ENCODE peak calls at places on chromosomes 3 and 15, in nine cellular contexts. One of them, this sample, is unnamed.
A peak's percentile ranks its signal among the peaks of the same experiment; 100 is the strongest.

GRCh38 chr3:171801738-171802600 is 8.3 kb downstream of the PLD1 start:
- DNase-seq in MG63: no peak
- DNase-seq in thoracic aorta: no peak
- DNase-seq in vagina: no peak
- DNase-seq in transverse colon: no peak
- DNase-seq in naive thymus-derived CD4-positive, alpha-beta T cell: no peak
- DNase-seq in CD8-positive, alpha-beta T cell: no peak
- DNase-seq in small intestine: no peak
- DNase-seq in fibroblast of mammary gland: peak; percentile 97
- DNase-seq in this sample: peak; percentile 93

GRCh38 chr3:127970966-127971592 is 56.0 kb downstream of the KBTBD12 start:
- DNase-seq in MG63: peak; percentile 31
- DNase-seq in thoracic aorta: no peak
- DNase-seq in vagina: no peak
- DNase-seq in transverse colon: peak; percentile 29
- DNase-seq in naive thymus-derived CD4-positive, alpha-beta T cell: no peak
- DNase-seq in CD8-positive, alpha-beta T cell: no peak
- DNase-seq in small intestine: peak; percentile 56
- DNase-seq in fibroblast of mammary gland: peak; percentile 62
- DNase-seq in this sample: no peak

GRCh38 chr3:137110392-137110996 is 152.7 kb downstream of the IL20RB start:
- DNase-seq in MG63: no peak
- DNase-seq in thoracic aorta: no peak
- DNase-seq in vagina: no peak
- DNase-seq in transverse colon: no peak
- DNase-seq in naive thymus-derived CD4-positive, alpha-beta T cell: no peak
- DNase-seq in CD8-positive, alpha-beta T cell: no peak
- DNase-seq in small intestine: peak; percentile 19
- DNase-seq in fibroblast of mammary gland: peak; percentile 35
- DNase-seq in this sample: no peak

GRCh38 chr3:113275876-113276580 is 64.7 kb downstream of the BOC start:
- DNase-seq in MG63: no peak
- DNase-seq in thoracic aorta: no peak
- DNase-seq in vagina: no peak
- DNase-seq in transverse colon: peak; percentile 26
- DNase-seq in naive thymus-derived CD4-positive, alpha-beta T cell: no peak
- DNase-seq in CD8-positive, alpha-beta T cell: no peak
- DNase-seq in small intestine: no peak
- DNase-seq in fibroblast of mammary gland: peak; percentile 78
- DNase-seq in this sample: peak; percentile 57

GRCh38 chr3:43024183-43024865 is 45.2 kb downstream of the GASK1A start:
- DNase-seq in MG63: no peak
- DNase-seq in thoracic aorta: no peak
- DNase-seq in vagina: no peak
- DNase-seq in transverse colon: no peak
- DNase-seq in naive thymus-derived CD4-positive, alpha-beta T cell: no peak
- DNase-seq in CD8-positive, alpha-beta T cell: peak; percentile 59
- DNase-seq in small intestine: no peak
- DNase-seq in fibroblast of mammary gland: no peak
- DNase-seq in this sample: no peak

GRCh38 chr3:113405180-113405579 is 36.1 kb downstream of the CFAP44 start:
- DNase-seq in MG63: no peak
- DNase-seq in thoracic aorta: no peak
- DNase-seq in vagina: no peak
- DNase-seq in transverse colon: no peak
- DNase-seq in naive thymus-derived CD4-positive, alpha-beta T cell: no peak
- DNase-seq in CD8-positive, alpha-beta T cell: no peak
- DNase-seq in small intestine: no peak
- DNase-seq in fibroblast of mammary gland: peak; percentile 56
- DNase-seq in this sample: peak; percentile 6

GRCh38 chr3:99896482-99896881 is 78.8 kb downstream of the CMSS1 start:
- DNase-seq in MG63: no peak
- DNase-seq in thoracic aorta: no peak
- DNase-seq in vagina: no peak
- DNase-seq in transverse colon: no peak
- DNase-seq in naive thymus-derived CD4-positive, alpha-beta T cell: no peak
- DNase-seq in CD8-positive, alpha-beta T cell: no peak
- DNase-seq in small intestine: no peak
- DNase-seq in fibroblast of mammary gland: no peak
- DNase-seq in this sample: no peak

GRCh38 chr15:56241374-56242085 is 2.1 kb downstream of the RFX7 start:
- DNase-seq in MG63: no peak
- DNase-seq in thoracic aorta: no peak
- DNase-seq in vagina: no peak
- DNase-seq in transverse colon: no peak
- DNase-seq in naive thymus-derived CD4-positive, alpha-beta T cell: no peak
- DNase-seq in CD8-positive, alpha-beta T cell: no peak
- DNase-seq in small intestine: peak; percentile 18
- DNase-seq in fibroblast of mammary gland: peak; percentile 29
- DNase-seq in this sample: no peak

GRCh38 chr3:186254676-186255665 is 107.1 kb downstream of the DGKG start:
- DNase-seq in MG63: no peak
- DNase-seq in thoracic aorta: no peak
- DNase-seq in vagina: no peak
- DNase-seq in transverse colon: peak; percentile 14
- DNase-seq in naive thymus-derived CD4-positive, alpha-beta T cell: no peak
- DNase-seq in CD8-positive, alpha-beta T cell: no peak
- DNase-seq in small intestine: no peak
- DNase-seq in fibroblast of mammary gland: no peak
- DNase-seq in this sample: no peak

GRCh38 chr3:26118165-26118564 is 328.3 kb downstream of the OXSM start:
- DNase-seq in MG63: no peak
- DNase-seq in thoracic aorta: no peak
- DNase-seq in vagina: no peak
- DNase-seq in transverse colon: no peak
- DNase-seq in naive thymus-derived CD4-positive, alpha-beta T cell: no peak
- DNase-seq in CD8-positive, alpha-beta T cell: no peak
- DNase-seq in small intestine: no peak
- DNase-seq in fibroblast of mammary gland: no peak
- DNase-seq in this sample: no peak

GRCh38 chr15:99076555-99077308 is 28.1 kb upstream of the SYNM start:
- DNase-seq in MG63: peak; percentile 75
- DNase-seq in thoracic aorta: no peak
- DNase-seq in vagina: no peak
- DNase-seq in transverse colon: peak; percentile 48
- DNase-seq in naive thymus-derived CD4-positive, alpha-beta T cell: no peak
- DNase-seq in CD8-positive, alpha-beta T cell: peak; percentile 25
- DNase-seq in small intestine: peak; percentile 74
- DNase-seq in fibroblast of mammary gland: peak; percentile 85
- DNase-seq in this sample: peak; percentile 43
- H3K4me3 ChIP-seq in MG63: no peak overlapping the region
- H3K4me3 ChIP-seq in thoracic aorta: peak overlapping the region; percentile 63
- H3K4me3 ChIP-seq in vagina: peak overlapping the region; percentile 33
- H3K4me3 ChIP-seq in transverse colon: no peak overlapping the region
- H3K4me3 ChIP-seq in naive thymus-derived CD4-positive, alpha-beta T cell: peak overlapping the region; percentile 25
- H3K4me3 ChIP-seq in CD8-positive, alpha-beta T cell: peak overlapping the region; percentile 43
- H3K4me3 ChIP-seq in small intestine: no peak overlapping the region
- H3K4me3 ChIP-seq in fibroblast of mammary gland: peak overlapping the region; percentile 29
- H3K4me3 ChIP-seq in this sample: peak overlapping the region; percentile 27

DNA sequence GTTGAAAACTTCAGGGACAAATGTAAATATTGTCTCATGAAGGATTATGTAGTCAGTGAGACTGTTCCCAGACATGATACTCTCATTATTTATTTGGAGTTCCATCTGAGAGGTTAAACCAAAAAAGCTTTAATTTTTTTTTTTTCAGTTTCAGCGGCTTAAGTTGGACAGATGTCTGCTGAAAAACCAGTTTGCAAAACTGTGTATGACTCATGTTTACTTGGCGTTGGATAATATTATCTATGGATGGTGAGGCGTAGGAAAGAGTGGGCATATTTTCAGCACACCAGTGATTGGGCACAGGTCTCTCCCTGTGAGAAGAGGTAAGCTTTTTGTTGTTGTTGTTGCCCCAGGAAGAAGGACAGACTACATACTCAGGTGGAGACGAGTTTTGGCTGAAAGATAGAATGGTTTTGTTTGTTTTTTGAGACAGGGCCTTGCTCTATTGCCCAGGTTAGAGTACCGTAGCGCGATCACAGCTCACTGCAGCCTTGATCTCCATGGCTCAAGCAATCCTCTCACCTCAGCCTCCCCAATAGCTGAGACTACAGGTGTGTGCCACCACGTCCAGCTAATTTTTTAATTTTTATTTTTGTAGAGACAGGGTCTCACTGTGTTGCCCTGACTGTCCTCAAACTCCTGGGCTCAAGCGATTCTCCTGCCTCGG is 16.4 kb upstream of the ANXA2 start:
- DNase-seq in MG63: peak; percentile 39
- DNase-seq in thoracic aorta: no peak
- DNase-seq in vagina: no peak
- DNase-seq in transverse colon: no peak
- DNase-seq in naive thymus-derived CD4-positive, alpha-beta T cell: no peak
- DNase-seq in CD8-positive, alpha-beta T cell: no peak
- DNase-seq in small intestine: no peak
- DNase-seq in fibroblast of mammary gland: peak; percentile 74
- DNase-seq in this sample: no peak
- H3K4me3 ChIP-seq in MG63: no peak overlapping the region
- H3K4me3 ChIP-seq in thoracic aorta: no peak overlapping the region
- H3K4me3 ChIP-seq in vagina: no peak overlapping the region
- H3K4me3 ChIP-seq in transverse colon: no peak overlapping the region
- H3K4me3 ChIP-seq in naive thymus-derived CD4-positive, alpha-beta T cell: no peak overlapping the region
- H3K4me3 ChIP-seq in CD8-positive, alpha-beta T cell: no peak overlapping the region
- H3K4me3 ChIP-seq in small intestine: no peak overlapping the region
- H3K4me3 ChIP-seq in fibroblast of mammary gland: no peak overlapping the region
- H3K4me3 ChIP-seq in this sample: no peak overlapping the region

GRCh38 chr3:55246016-55246415 is 241.1 kb downstream of the WNT5A start:
- DNase-seq in MG63: no peak
- DNase-seq in thoracic aorta: no peak
- DNase-seq in vagina: no peak
- DNase-seq in transverse colon: no peak
- DNase-seq in naive thymus-derived CD4-positive, alpha-beta T cell: no peak
- DNase-seq in CD8-positive, alpha-beta T cell: no peak
- DNase-seq in small intestine: no peak
- DNase-seq in fibroblast of mammary gland: peak; percentile 38
- DNase-seq in this sample: peak; percentile 33
- H3K4me3 ChIP-seq in MG63: no peak overlapping the region
- H3K4me3 ChIP-seq in thoracic aorta: peak overlapping the region; percentile 11
- H3K4me3 ChIP-seq in vagina: no peak overlapping the region
- H3K4me3 ChIP-seq in transverse colon: no peak overlapping the region
- H3K4me3 ChIP-seq in naive thymus-derived CD4-positive, alpha-beta T cell: no peak overlapping the region
- H3K4me3 ChIP-seq in CD8-positive, alpha-beta T cell: no peak overlapping the region
- H3K4me3 ChIP-seq in small intestine: no peak overlapping the region
- H3K4me3 ChIP-seq in fibroblast of mammary gland: no peak overlapping the region
- H3K4me3 ChIP-seq in this sample: no peak overlapping the region

GRCh38 chr3:62677926-62678325 is 197.3 kb downstream of the CADPS start:
- DNase-seq in MG63: no peak
- DNase-seq in thoracic aorta: no peak
- DNase-seq in vagina: no peak
- DNase-seq in transverse colon: no peak
- DNase-seq in naive thymus-derived CD4-positive, alpha-beta T cell: no peak
- DNase-seq in CD8-positive, alpha-beta T cell: no peak
- DNase-seq in small intestine: no peak
- DNase-seq in fibroblast of mammary gland: no peak
- DNase-seq in this sample: no peak

GRCh38 chr3:62676686-62677271 is 198.4 kb downstream of the CADPS start:
- DNase-seq in MG63: no peak
- DNase-seq in thoracic aorta: no peak
- DNase-seq in vagina: no peak
- DNase-seq in transverse colon: no peak
- DNase-seq in naive thymus-derived CD4-positive, alpha-beta T cell: no peak
- DNase-seq in CD8-positive, alpha-beta T cell: no peak
- DNase-seq in small intestine: no peak
- DNase-seq in fibroblast of mammary gland: no peak
- DNase-seq in this sample: no peak

GRCh38 chr3:62679988-62680387 is 195.2 kb downstream of the CADPS start:
- DNase-seq in MG63: no peak
- DNase-seq in thoracic aorta: no peak
- DNase-seq in vagina: no peak
- DNase-seq in transverse colon: no peak
- DNase-seq in naive thymus-derived CD4-positive, alpha-beta T cell: no peak
- DNase-seq in CD8-positive, alpha-beta T cell: no peak
- DNase-seq in small intestine: no peak
- DNase-seq in fibroblast of mammary gland: no peak
- DNase-seq in this sample: no peak

GRCh38 chr3:62682826-62683225 is 192.4 kb downstream of the CADPS start:
- DNase-seq in MG63: no peak
- DNase-seq in thoracic aorta: no peak
- DNase-seq in vagina: no peak
- DNase-seq in transverse colon: no peak
- DNase-seq in naive thymus-derived CD4-positive, alpha-beta T cell: no peak
- DNase-seq in CD8-positive, alpha-beta T cell: no peak
- DNase-seq in small intestine: no peak
- DNase-seq in fibroblast of mammary gland: no peak
- DNase-seq in this sample: no peak

DNA sequence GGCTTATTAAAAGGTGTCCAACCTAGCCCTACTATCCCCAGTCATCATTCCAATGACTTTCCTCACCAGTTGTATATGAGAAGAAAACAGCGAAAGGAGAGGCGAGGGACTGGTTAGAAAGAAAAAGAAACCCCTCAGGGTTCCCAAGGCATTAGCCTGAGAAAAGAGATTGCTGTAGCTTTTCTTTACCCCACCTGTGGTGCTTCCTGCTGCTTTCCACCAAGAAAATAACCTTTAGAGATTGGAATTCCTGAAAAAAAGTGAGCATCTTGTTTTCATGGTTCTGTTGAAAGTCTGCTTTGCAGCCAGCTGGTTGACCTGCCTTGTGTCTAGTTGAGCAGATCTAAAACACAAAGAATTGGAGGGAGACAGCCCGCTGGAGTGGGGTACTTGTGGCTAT is 196.4 kb downstream of the CADPS start:
- DNase-seq in MG63: no peak
- DNase-seq in thoracic aorta: no peak
- DNase-seq in vagina: no peak
- DNase-seq in transverse colon: no peak
- DNase-seq in naive thymus-derived CD4-positive, alpha-beta T cell: no peak
- DNase-seq in CD8-positive, alpha-beta T cell: no peak
- DNase-seq in small intestine: no peak
- DNase-seq in fibroblast of mammary gland: no peak
- DNase-seq in this sample: no peak
- H3K4me3 ChIP-seq in MG63: no peak overlapping the region
- H3K4me3 ChIP-seq in thoracic aorta: no peak overlapping the region
- H3K4me3 ChIP-seq in vagina: no peak overlapping the region
- H3K4me3 ChIP-seq in transverse colon: no peak overlapping the region
- H3K4me3 ChIP-seq in naive thymus-derived CD4-positive, alpha-beta T cell: no peak overlapping the region
- H3K4me3 ChIP-seq in CD8-positive, alpha-beta T cell: no peak overlapping the region
- H3K4me3 ChIP-seq in small intestine: no peak overlapping the region
- H3K4me3 ChIP-seq in fibroblast of mammary gland: no peak overlapping the region
- H3K4me3 ChIP-seq in this sample: no peak overlapping the region

GRCh38 chr15:75025102-75025501 is 1.7 kb downstream of the PPCDC start:
- DNase-seq in MG63: no peak
- DNase-seq in thoracic aorta: no peak
- DNase-seq in vagina: no peak
- DNase-seq in transverse colon: no peak
- DNase-seq in naive thymus-derived CD4-positive, alpha-beta T cell: no peak
- DNase-seq in CD8-positive, alpha-beta T cell: no peak
- DNase-seq in small intestine: no peak
- DNase-seq in fibroblast of mammary gland: no peak
- DNase-seq in this sample: no peak
- H3K4me3 ChIP-seq in MG63: no peak overlapping the region
- H3K4me3 ChIP-seq in thoracic aorta: no peak overlapping the region
- H3K4me3 ChIP-seq in vagina: no peak overlapping the region
- H3K4me3 ChIP-seq in transverse colon: no peak overlapping the region
- H3K4me3 ChIP-seq in naive thymus-derived CD4-positive, alpha-beta T cell: no peak overlapping the region
- H3K4me3 ChIP-seq in CD8-positive, alpha-beta T cell: no peak overlapping the region
- H3K4me3 ChIP-seq in small intestine: no peak overlapping the region
- H3K4me3 ChIP-seq in fibroblast of mammary gland: no peak overlapping the region
- H3K4me3 ChIP-seq in this sample: no peak overlapping the region

GRCh38 chr3:14179795-14180194 is 1.2 kb downstream of the LSM3 start:
- DNase-seq in MG63: no peak
- DNase-seq in thoracic aorta: no peak
- DNase-seq in vagina: no peak
- DNase-seq in transverse colon: no peak
- DNase-seq in naive thymus-derived CD4-positive, alpha-beta T cell: no peak
- DNase-seq in CD8-positive, alpha-beta T cell: no peak
- DNase-seq in small intestine: no peak
- DNase-seq in fibroblast of mammary gland: no peak
- DNase-seq in this sample: no peak
- H3K4me3 ChIP-seq in MG63: peak overlapping the region; percentile 77
- H3K4me3 ChIP-seq in thoracic aorta: no peak overlapping the region
- H3K4me3 ChIP-seq in vagina: no peak overlapping the region
- H3K4me3 ChIP-seq in transverse colon: no peak overlapping the region
- H3K4me3 ChIP-seq in naive thymus-derived CD4-positive, alpha-beta T cell: no peak overlapping the region
- H3K4me3 ChIP-seq in CD8-positive, alpha-beta T cell: no peak overlapping the region
- H3K4me3 ChIP-seq in small intestine: no peak overlapping the region
- H3K4me3 ChIP-seq in fibroblast of mammary gland: no peak overlapping the region
- H3K4me3 ChIP-seq in this sample: no peak overlapping the region

GRCh38 chr3:129975332-129976090 is 991 bp downstream of the TRH start:
- DNase-seq in MG63: no peak
- DNase-seq in thoracic aorta: no peak
- DNase-seq in vagina: no peak
- DNase-seq in transverse colon: peak; percentile 10
- DNase-seq in naive thymus-derived CD4-positive, alpha-beta T cell: peak; percentile 18
- DNase-seq in CD8-positive, alpha-beta T cell: no peak
- DNase-seq in small intestine: no peak
- DNase-seq in fibroblast of mammary gland: no peak
- DNase-seq in this sample: no peak
- H3K4me3 ChIP-seq in MG63: no peak overlapping the region
- H3K4me3 ChIP-seq in thoracic aorta: peak overlapping the region; percentile 60
- H3K4me3 ChIP-seq in vagina: peak overlapping the region; percentile 31
- H3K4me3 ChIP-seq in transverse colon: no peak overlapping the region
- H3K4me3 ChIP-seq in naive thymus-derived CD4-positive, alpha-beta T cell: peak overlapping the region; percentile 44
- H3K4me3 ChIP-seq in CD8-positive, alpha-beta T cell: peak overlapping the region; percentile 31
- H3K4me3 ChIP-seq in small intestine: no peak overlapping the region
- H3K4me3 ChIP-seq in fibroblast of mammary gland: no peak overlapping the region
- H3K4me3 ChIP-seq in this sample: no peak overlapping the region

This sample was measured in skeletal muscle cell.